ENCODE peak calls at places on chromosomes 12 and 14, in seven cellular contexts. D is AG09309, N is glutamatergic neuron, M is GM04504, Z is Karpas-422, J is HS-27A, K is hypothalamus. B is an unnamed sample.

GRCh38 chr12:111687255-111687654 is 1.4 kb downstream of the ACAD10 start:
- DNase-seq in D (no peak), N (no peak), M (no peak), Z (peak), J (no peak), K (no peak), B (no peak)

GRCh38 chr12:25322918-25323773 is 72.4 kb upstream of the KRAS start:
- DNase-seq in D (no peak), N (no peak), M (no peak), Z (no peak), J (no peak), K (no peak), B (no peak)

GRCh38 chr14:67577909-67578749 is 21.9 kb downstream of the PIGH start:
- DNase-seq in D (no peak), N (no peak), M (no peak), Z (no peak), J (no peak), K (no peak), B (no peak)

GRCh38 chr14:74979442-74980397 is 23.0 kb upstream of the EIF2B2 start:
- DNase-seq in D (no peak), N (peak), M (no peak), Z (peak), J (no peak), K (no peak), B (no peak)

GRCh38 chr12:116057356-116057755 is 220.1 kb downstream of the MED13L start:
- DNase-seq in D (no peak), N (no peak), M (no peak), Z (no peak), J (no peak), K (no peak), B (no peak)

GRCh38 chr12:47193066-47193465 is 113.3 kb upstream of the AMIGO2 start:
- DNase-seq in D (no peak), N (no peak), M (no peak), Z (no peak), J (no peak), K (no peak), B (no peak)

GRCh38 chr12:52561880-52562449 is 9.0 kb upstream of the KRT71 start:
- DNase-seq in D (no peak), N (no peak), M (no peak), Z (no peak), J (no peak), K (no peak), B (no peak)

GRCh38 chr12:6215932-6216494 is 15.8 kb downstream of the CD9 start:
- DNase-seq in D (peak), N (no peak), M (peak), Z (no peak), J (peak), K (peak), B (peak)

GRCh38 chr14:53011053-53011462 is 60.2 kb upstream of the FERMT2 start:
- DNase-seq in D (peak), N (no peak), M (peak), Z (no peak), J (peak), K (no peak), B (no peak)

GRCh38 chr12:57005980-57006808 is at the start of gene ZBTB39:
- DNase-seq in D (no peak), N (peak), M (no peak), Z (peak), J (no peak), K (peak), B (no peak)

GRCh38 chr14:31205681-31206535 is 1.7 kb downstream of the HECTD1 start:
- DNase-seq in D (peak), N (no peak), M (peak), Z (peak), J (no peak), K (no peak), B (no peak)

GRCh38 chr12:123250471-123251383 is 17.5 kb downstream of the MTRFR start:
- DNase-seq in D (no peak), N (no peak), M (no peak), Z (no peak), J (no peak), K (no peak), B (peak)

GRCh38 chr12:3315201-3315661 is 175.8 kb upstream of the PRMT8 start:
- DNase-seq in D (no peak), N (no peak), M (no peak), Z (no peak), J (peak), K (no peak), B (no peak)

GRCh38 chr12:26629864-26630263 is 203.1 kb downstream of the ITPR2 start:
- DNase-seq in D (no peak), N (no peak), M (no peak), Z (no peak), J (no peak), K (no peak), B (no peak)

GRCh38 chr12:86660488-86661171 is 404.4 kb upstream of the MGAT4C start:
- DNase-seq in D (no peak), N (no peak), M (peak), Z (no peak), J (peak), K (no peak), B (peak)

GRCh38 chr14:74290415-74290814 is 12.3 kb downstream of the ABCD4 start:
- DNase-seq in D (no peak), N (no peak), M (no peak), Z (peak), J (no peak), K (no peak), B (no peak)

B was measured in epithelial cell of prostate.